ENCODE peak calls at places on chromosomes 12 and 14, in seven cellular contexts. V is amniotic stem cell; E is stimulated activated naive CD8-positive, alpha-beta T cell treated with anti-CD3 and anti-CD28 coated beads, Interleukin-15, Interleukin-2, amounts not matched to agents 100 U/mL and 50 U/mL, for 24 hours; G is posterior cingulate gyrus; Y is GM03348; Q is pancreas; O is GM12892. I is an unnamed sample.

GRCh38 chr12:46522141-46522540 is 149.6 kb upstream of the SLC38A2 start:
- DNase-seq in V (no peak), E (no peak), G (no peak), Y (peak), Q (no peak), O (no peak), I (no peak)

GRCh38 chr12:1619599-1619998 is 9.4 kb upstream of the WNT5B start:
- DNase-seq in V (no peak), E (no peak), G (no peak), Y (no peak), Q (peak), O (peak), I (no peak)

GRCh38 chr14:23399591-23399990 is 8.5 kb downstream of the MYH6 start:
- DNase-seq in V (no peak), E (no peak), G (peak), Y (no peak), Q (no peak), O (no peak), I (no peak)

GRCh38 chr12:125186471-125187147 is 121.4 kb downstream of the AACS start:
- DNase-seq in V (no peak), E (no peak), G (no peak), Y (peak), Q (no peak), O (no peak), I (no peak)

GRCh38 chr12:71092290-71092689 is 65.5 kb downstream of the TSPAN8 start:
- DNase-seq in V (no peak), E (no peak), G (no peak), Y (no peak), Q (no peak), O (no peak), I (no peak)

GRCh38 chr12:46219892-46220655 is 48.8 kb downstream of the SLC38A1 start:
- DNase-seq in V (peak), E (peak), G (no peak), Y (peak), Q (no peak), O (no peak), I (no peak)

GRCh38 chr14:31457665-31458659 is 656 bp upstream of the DTD2 start:
- DNase-seq in V (no peak), E (no peak), G (no peak), Y (no peak), Q (no peak), O (no peak), I (no peak)

GRCh38 chr12:2628401-2628800 is 166.4 kb upstream of the FKBP4 start:
- DNase-seq in V (no peak), E (no peak), G (no peak), Y (no peak), Q (no peak), O (no peak), I (no peak)

GRCh38 chr12:24562761-24563392 is 386.0 kb downstream of the BCAT1 start:
- DNase-seq in V (no peak), E (no peak), G (peak), Y (peak), Q (peak), O (peak), I (no peak)

GRCh38 chr14:69600304-69600891 is 11.0 kb upstream of the SUSD6 start:
- DNase-seq in V (no peak), E (no peak), G (no peak), Y (no peak), Q (no peak), O (no peak), I (no peak)

GRCh38 chr14:95498622-95499353 is 17.7 kb downstream of the SYNE3 start:
- DNase-seq in V (no peak), E (no peak), G (peak), Y (no peak), Q (no peak), O (no peak), I (no peak)

GRCh38 chr12:67747869-67748760 is 99.6 kb downstream of the DYRK2 start:
- DNase-seq in V (no peak), E (no peak), G (no peak), Y (peak), Q (peak), O (no peak), I (no peak)

GRCh38 chr14:31787377-31787776 is 226.2 kb downstream of the NUBPL start:
- DNase-seq in V (no peak), E (no peak), G (no peak), Y (no peak), Q (no peak), O (no peak), I (no peak)

GRCh38 chr12:57270966-57271470 is 20.0 kb upstream of the STAC3 start:
- DNase-seq in V (no peak), E (no peak), G (no peak), Y (no peak), Q (no peak), O (no peak), I (no peak)

GRCh38 chr12:690466-690865 is 27.2 kb upstream of the NINJ2 start:
- DNase-seq in V (no peak), E (no peak), G (no peak), Y (no peak), Q (no peak), O (no peak), I (no peak)

GRCh38 chr12:70177637-70178036 is 65.6 kb upstream of the CNOT2 start:
- DNase-seq in V (no peak), E (no peak), G (no peak), Y (peak), Q (no peak), O (no peak), I (no peak)

GRCh38 chr12:101165319-101165718 is 44.7 kb downstream of the SLC5A8 start:
- DNase-seq in V (no peak), E (no peak), G (no peak), Y (no peak), Q (no peak), O (no peak), I (no peak)

GRCh38 chr14:54808326-54809161 is 94.1 kb downstream of the GCH1 start:
- DNase-seq in V (no peak), E (no peak), G (no peak), Y (no peak), Q (no peak), O (no peak), I (no peak)

GRCh38 chr12:49674318-49674985 is 32.8 kb downstream of the FMNL3 start:
- DNase-seq in V (no peak), E (peak), G (no peak), Y (peak), Q (no peak), O (no peak), I (no peak)

GRCh38 chr14:101230161-101230850 is 326.8 kb upstream of the RTL1 start:
- DNase-seq in V (no peak), E (no peak), G (peak), Y (no peak), Q (no peak), O (no peak), I (no peak)

I was measured in brain pericyte.